ENCODE peak calls at places on chromosomes 3 and 15, in seven cellular contexts. V is AG09309, L is astrocyte of the spinal cord, J is BE2C, Q is progenitor cell of endocrine pancreas, R is MCF 10A, W is uterus. B is an unnamed sample.

GRCh38 chr3:28326458-28326926 is 22.0 kb upstream of the ZCWPW2 start:
- DNase-seq in W (no peak), J (no peak), L (peak), Q (no peak), R (no peak), V (no peak), B (no peak)

GRCh38 chr3:4271834-4272233 is 31.3 kb upstream of the SETMAR start:
- DNase-seq in L (peak), J (no peak), W (no peak), R (peak), Q (no peak), V (peak), B (peak)

GRCh38 chr3:29932662-29933316 is 651.9 kb downstream of the RBMS3 start:
- DNase-seq in W (no peak), Q (no peak), J (no peak), V (no peak), L (no peak), R (no peak), B (no peak)

GRCh38 chr15:71747128-71748083 is 62.9 kb upstream of the NR2E3 start:
- DNase-seq in V (peak), W (no peak), J (no peak), L (peak), R (peak), Q (no peak), B (peak)

GRCh38 chr3:129576514-129577345 is 29.7 kb downstream of the PLXND1 start:
- DNase-seq in J (no peak), Q (no peak), R (no peak), L (no peak), V (no peak), W (no peak), B (no peak)

GRCh38 chr3:58008140-58009025 is at the start of gene FLNB:
- DNase-seq in R (peak), L (peak), V (no peak), J (peak), Q (peak), W (peak), B (peak)

GRCh38 chr3:74751775-74752174 is 137.3 kb upstream of the CNTN3 start:
- DNase-seq in R (no peak), J (no peak), Q (no peak), V (no peak), W (no peak), L (no peak), B (no peak)

GRCh38 chr15:86016750-86017149 is 62.9 kb upstream of the AGBL1 start:
- DNase-seq in W (no peak), L (no peak), J (no peak), Q (no peak), R (peak), V (no peak), B (no peak)

GRCh38 chr15:90439946-90440345 is 51.9 kb downstream of the IQGAP1 start:
- DNase-seq in J (no peak), R (no peak), Q (no peak), L (no peak), W (no peak), V (no peak), B (no peak)
- TF ChIP-seq CTCF in J (no peak), R (no peak), Q (no peak), L (no peak), W (no peak), V (no peak), B (no peak)

DNA sequence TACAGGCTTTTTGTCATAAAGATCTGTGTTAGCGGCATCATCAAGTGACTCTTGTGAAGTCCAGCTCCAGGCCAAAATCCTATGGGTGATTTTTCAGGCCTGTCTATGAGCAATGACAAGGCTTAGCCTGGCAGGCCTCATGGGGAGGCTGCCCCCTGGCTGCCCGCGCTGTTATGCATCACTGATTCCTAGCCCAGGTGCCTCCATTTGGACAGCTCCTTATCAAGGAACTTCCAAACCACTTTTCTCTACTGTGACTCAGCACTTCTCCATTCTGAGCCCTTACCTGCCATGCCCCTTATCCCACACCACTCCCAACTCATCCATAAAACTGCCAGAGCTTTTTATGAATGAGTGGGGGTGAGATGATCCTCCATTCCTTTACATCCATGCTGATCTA is 91.5 kb upstream of the C3orf80 start:
- DNase-seq in L (no peak), W (no peak), V (no peak), R (peak), J (peak), Q (no peak), B (peak)
- TF ChIP-seq CTCF in L (peak), W (no peak), V (peak), R (no peak), J (peak), Q (no peak), B (no peak)

DNA sequence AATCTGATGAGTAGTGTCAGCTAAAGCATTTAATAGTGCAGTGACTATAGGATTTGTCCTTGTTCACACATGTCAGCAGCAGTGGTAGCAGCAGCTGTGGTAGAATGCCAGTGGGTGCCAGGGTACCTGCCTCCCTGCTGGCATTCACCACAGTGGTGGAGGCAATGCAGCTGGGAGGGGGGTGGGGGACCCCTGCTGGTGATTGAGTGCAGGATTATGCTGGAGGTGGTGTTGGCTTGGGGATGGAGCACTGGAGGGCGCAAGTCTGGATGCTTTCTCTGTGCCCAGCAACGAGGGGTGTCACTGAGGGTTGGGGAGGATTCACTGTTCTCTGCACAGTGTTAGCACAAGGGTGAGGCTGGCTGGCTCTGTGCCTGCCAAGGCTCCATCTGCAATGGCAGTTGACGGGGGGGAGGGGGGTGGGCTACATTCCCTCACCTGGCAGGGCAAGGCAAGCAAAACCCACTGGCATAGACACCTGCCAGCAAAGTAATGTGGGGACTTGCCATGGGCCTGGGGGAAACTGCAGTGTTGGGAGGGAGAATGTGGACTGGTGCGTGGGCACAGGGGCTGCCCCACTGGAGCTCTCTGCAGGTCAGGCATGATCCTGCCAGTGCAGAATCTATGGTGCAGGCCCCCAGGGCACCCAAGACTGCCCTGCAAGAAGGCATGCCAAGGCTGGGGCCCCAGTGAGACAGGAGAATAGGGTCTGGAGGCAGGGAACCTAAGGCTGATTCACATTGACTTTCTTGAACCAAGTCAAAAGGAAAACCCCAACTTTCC is 64.3 kb downstream of the MINDY4B start:
- DNase-seq in V (no peak), Q (no peak), J (no peak), R (no peak), W (no peak), L (no peak), B (no peak)
- TF ChIP-seq CTCF in V (no peak), Q (no peak), J (peak), R (no peak), W (no peak), L (no peak), B (no peak)

DNA sequence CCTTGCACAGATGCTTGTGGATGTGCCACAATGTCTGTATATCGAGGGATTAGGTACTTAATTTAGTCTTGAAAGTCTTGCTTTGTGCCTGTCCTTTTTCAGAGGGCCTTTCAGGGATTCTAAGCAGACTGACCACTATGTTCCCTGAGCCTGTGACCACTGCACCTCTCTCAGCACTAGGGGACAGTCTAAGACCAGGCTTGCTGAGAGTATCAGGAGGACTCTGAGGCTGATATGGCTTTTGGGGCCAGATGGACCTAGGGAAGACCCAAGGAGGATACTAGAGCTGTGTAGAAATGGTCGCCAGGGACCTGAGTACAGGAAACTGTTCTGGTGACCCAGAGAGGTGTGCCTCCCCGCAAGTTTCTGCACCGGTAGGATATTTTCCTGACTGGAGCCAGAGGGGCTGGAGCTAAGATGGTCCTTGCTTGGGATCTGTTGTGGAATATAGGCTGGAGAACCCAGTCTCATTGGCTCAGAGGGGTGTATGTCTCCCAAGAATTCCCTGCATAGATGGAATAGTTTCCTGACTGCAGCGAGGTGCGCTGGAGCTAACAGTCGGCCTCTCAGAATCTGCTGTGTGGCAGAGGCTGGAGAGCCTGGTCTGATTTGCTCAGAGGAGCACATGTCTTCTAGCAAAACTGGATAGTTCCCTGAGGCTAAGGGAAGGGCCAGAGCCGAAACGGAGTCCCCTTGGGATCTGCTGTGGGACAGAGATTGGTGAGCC is 213.2 kb upstream of the DCBLD2 start:
- DNase-seq in W (no peak), L (peak), R (peak), J (peak), V (no peak), Q (no peak), B (peak)
- TF ChIP-seq CTCF in W (no peak), L (peak), R (peak), J (peak), V (peak), Q (peak), B (peak)

DNA sequence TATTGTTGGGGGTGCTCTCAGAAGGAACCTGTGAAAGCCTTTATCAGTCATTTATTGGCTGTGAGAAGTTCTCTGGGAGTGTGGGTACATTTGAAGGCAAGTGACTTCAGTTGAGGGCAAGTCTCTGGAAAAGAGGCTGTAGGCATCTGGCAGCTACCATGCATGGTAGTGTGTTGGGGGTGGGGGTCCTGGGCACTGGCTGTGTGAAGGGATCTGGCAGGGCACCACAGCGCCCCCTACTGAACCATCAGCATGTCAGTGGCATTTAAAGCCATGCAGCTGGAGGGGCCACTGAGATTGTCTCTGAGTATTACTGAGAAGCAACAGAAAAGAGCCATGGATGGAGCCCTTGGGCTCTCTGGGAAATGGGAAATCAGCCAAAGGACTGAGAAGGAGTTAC is 30.6 kb downstream of the CRTAP start:
- DNase-seq in R (no peak), Q (no peak), V (no peak), J (peak), W (no peak), L (no peak), B (no peak)
- TF ChIP-seq CTCF in R (peak), Q (peak), V (peak), J (peak), W (no peak), L (peak), B (peak)

B was measured in Calu3.